ENCODE peak calls at places on chromosomes 7 and 10, in four cellular contexts. M, K, D and R are unnamed samples.

GRCh38 chr7:116354171-116354545 is 143.8 kb downstream of the TES start:
- DNase-seq in K (no peak), D (no peak), M (no peak), R (no peak)

GRCh38 chr10:35854661-35855060 is 212.6 kb upstream of the FZD8 start:
- DNase-seq in M (no peak), D (no peak), K (no peak), R (no peak)

GRCh38 chr7:81769891-81770818 is at the start of gene HGF:
- DNase-seq in K (peak; percentile 23), M (no peak), D (no peak), R (no peak)

GRCh38 chr10:52965938-52966401 is 193.4 kb upstream of the MBL2 start:
- DNase-seq in K (no peak), D (no peak), M (no peak), R (peak; percentile 92)

GRCh38 chr10:42952358-42952757 is 124.5 kb upstream of the RET start:
- DNase-seq in M (peak; percentile 13), D (peak; percentile 32), K (peak; percentile 87), R (no peak)

GRCh38 chr7:159157714-159158113 is 13.0 kb upstream of the VIPR2 start:
- DNase-seq in K (no peak), M (no peak), D (no peak), R (no peak)

GRCh38 chr7:138186951-138187351 is 110.7 kb downstream of the AKR1D1 start:
- DNase-seq in K (no peak), D (no peak), M (no peak), R (no peak)

GRCh38 chr7:57417736-57418135 is 32.2 kb upstream of the ZNF716 start:
- DNase-seq in K (no peak), M (no peak), D (no peak), R (no peak)

GRCh38 chr10:2835950-2836349 is 231.4 kb upstream of the PFKP start:
- DNase-seq in M (no peak), K (no peak), D (no peak), R (no peak)

GRCh38 chr10:24966962-24967361 is 14.6 kb upstream of the PRTFDC1 start:
- DNase-seq in M (no peak), K (no peak), D (no peak), R (no peak)

GRCh38 chr10:24963646-24964045 is 11.2 kb upstream of the PRTFDC1 start:
- DNase-seq in M (no peak), D (no peak), K (no peak), R (no peak)

GRCh38 chr10:24961582-24961981 is 9.2 kb upstream of the PRTFDC1 start:
- DNase-seq in M (no peak), D (no peak), K (no peak), R (no peak)

GRCh38 chr10:24965051-24965450 is 12.6 kb upstream of the PRTFDC1 start:
- DNase-seq in D (no peak), M (no peak), K (no peak), R (no peak)

GRCh38 chr10:24962998-24963397 is 10.6 kb upstream of the PRTFDC1 start:
- DNase-seq in D (no peak), M (peak; percentile 84), K (no peak), R (no peak)
- TF ChIP-seq ETV6 in D (no peak), M (no peak), K (no peak), R (no peak)

GRCh38 chr10:24355289-24355688 is 146.4 kb downstream of the KIAA1217 start:
- DNase-seq in K (no peak), M (no peak), D (no peak), R (no peak)

GRCh38 chr10:24349379-24350110 is 140.6 kb downstream of the KIAA1217 start:
- DNase-seq in K (no peak), M (no peak), D (no peak), R (no peak)

GRCh38 chr10:24353319-24353718 is 144.4 kb downstream of the KIAA1217 start:
- DNase-seq in K (no peak), M (no peak), D (no peak), R (no peak)

GRCh38 chr10:24350111-24350921 is 141.4 kb downstream of the KIAA1217 start:
- DNase-seq in D (no peak), M (no peak), K (no peak), R (no peak)

DNA sequence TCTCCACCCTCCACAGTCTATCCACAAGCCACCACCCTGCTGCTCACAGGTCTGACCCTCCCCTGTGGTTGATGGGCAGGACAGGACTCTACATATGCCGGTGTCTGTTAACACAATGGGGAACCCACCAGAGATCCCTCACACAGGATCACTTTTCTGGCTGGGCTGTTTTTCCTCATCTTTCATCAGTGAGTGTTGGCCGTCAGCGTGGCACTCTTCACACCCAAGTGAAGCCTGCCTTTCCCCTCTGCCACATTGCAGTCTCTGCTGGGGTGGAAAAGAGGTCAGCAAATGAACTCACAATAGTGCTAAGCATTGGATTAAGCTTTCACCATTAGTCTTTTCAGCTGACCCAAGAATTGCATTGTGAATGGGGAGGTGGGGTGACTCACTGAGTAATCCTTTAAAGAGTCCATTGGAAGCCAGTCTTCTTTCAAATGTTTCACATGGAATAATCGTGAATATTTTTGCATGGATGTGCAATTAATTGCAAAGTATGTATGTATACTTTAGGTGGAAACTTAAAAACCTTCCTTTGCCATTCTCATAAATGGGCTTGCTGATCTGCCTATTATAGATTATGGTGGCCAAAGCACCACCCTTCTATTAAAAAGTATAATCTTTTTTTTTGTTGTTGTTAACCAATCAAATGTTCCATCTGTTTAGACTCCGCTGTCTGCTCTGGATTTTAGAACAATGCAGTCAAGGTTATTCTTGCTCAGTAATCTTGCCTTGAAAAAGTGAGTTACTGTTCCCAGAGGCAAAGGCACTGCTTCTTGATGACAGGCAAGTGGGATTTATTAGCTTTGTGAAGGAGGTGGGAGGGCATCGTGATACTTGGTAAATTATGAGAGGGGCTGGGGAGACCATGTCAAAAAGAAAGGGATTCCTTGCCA is 143.2 kb downstream of the KIAA1217 start:
- DNase-seq in K (no peak), D (no peak), M (no peak), R (no peak)
- TF ChIP-seq ETV6 in K (no peak), D (no peak), M (no peak), R (no peak)

GRCh38 chr7:79462334-79462733 is 8.9 kb upstream of the MAGI2 start:
- DNase-seq in D (no peak), M (no peak), K (no peak), R (no peak)
- TF ChIP-seq ETV6 in D (no peak), M (no peak), K (no peak), R (no peak)

GRCh38 chr10:6746782-6747181 is 166.7 kb upstream of the PRKCQ start:
- DNase-seq in K (no peak), M (no peak), D (no peak), R (no peak)
- TF ChIP-seq ETV6 in K (no peak), M (no peak), D (no peak), R (no peak)